ENCODE peak calls at places on chromosome 15, in seven cellular contexts. One of them, this sample, is unnamed.

GRCh38 chr15:71042356-71042922 is 72.8 kb upstream of the THSD4 start:
- DNase-seq in MM.1S: no peak
- DNase-seq in fibroblast of lung: no peak
- DNase-seq in GM23248: peak
- DNase-seq in HepG2: no peak
- DNase-seq in astrocyte: peak
- DNase-seq in hepatocyte: no peak
- DNase-seq in this sample: no peak

GRCh38 chr15:62841891-62842559 is 200.5 kb upstream of the TPM1 start:
- DNase-seq in MM.1S: no peak
- DNase-seq in fibroblast of lung: no peak
- DNase-seq in GM23248: no peak
- DNase-seq in HepG2: no peak
- DNase-seq in astrocyte: no peak
- DNase-seq in hepatocyte: no peak
- DNase-seq in this sample: no peak

GRCh38 chr15:31975446-31976229 is 54.7 kb upstream of the CHRNA7 start:
- DNase-seq in MM.1S: no peak
- DNase-seq in fibroblast of lung: peak
- DNase-seq in GM23248: peak
- DNase-seq in HepG2: no peak
- DNase-seq in astrocyte: no peak
- DNase-seq in hepatocyte: no peak
- DNase-seq in this sample: no peak

GRCh38 chr15:69060041-69060481 is 45.6 kb downstream of the NOX5 start:
- DNase-seq in MM.1S: no peak
- DNase-seq in fibroblast of lung: no peak
- DNase-seq in GM23248: no peak
- DNase-seq in HepG2: no peak
- DNase-seq in astrocyte: no peak
- DNase-seq in hepatocyte: no peak
- DNase-seq in this sample: no peak

GRCh38 chr15:35874260-35874905 is 328.4 kb upstream of the DPH6 start:
- DNase-seq in MM.1S: no peak
- DNase-seq in fibroblast of lung: peak
- DNase-seq in GM23248: peak
- DNase-seq in HepG2: no peak
- DNase-seq in astrocyte: peak
- DNase-seq in hepatocyte: peak
- DNase-seq in this sample: peak

GRCh38 chr15:76973362-76973743 is 21.6 kb upstream of the PSTPIP1 start:
- DNase-seq in MM.1S: no peak
- DNase-seq in fibroblast of lung: peak
- DNase-seq in GM23248: peak
- DNase-seq in HepG2: peak
- DNase-seq in astrocyte: no peak
- DNase-seq in hepatocyte: no peak
- DNase-seq in this sample: no peak

GRCh38 chr15:58526647-58527192 is 94.9 kb downstream of the LIPC start:
- DNase-seq in MM.1S: no peak
- DNase-seq in fibroblast of lung: no peak
- DNase-seq in GM23248: no peak
- DNase-seq in HepG2: no peak
- DNase-seq in astrocyte: no peak
- DNase-seq in hepatocyte: no peak
- DNase-seq in this sample: no peak

GRCh38 chr15:20659265-20659664 is 117.7 kb upstream of the GOLGA6L6 start:
- DNase-seq in MM.1S: no peak
- DNase-seq in fibroblast of lung: no peak
- DNase-seq in GM23248: no peak
- DNase-seq in HepG2: no peak
- DNase-seq in astrocyte: no peak
- DNase-seq in hepatocyte: no peak
- DNase-seq in this sample: no peak

GRCh38 chr15:94306700-94307650 is 75.6 kb downstream of the MCTP2 start:
- DNase-seq in MM.1S: no peak
- DNase-seq in fibroblast of lung: no peak
- DNase-seq in GM23248: peak
- DNase-seq in HepG2: no peak
- DNase-seq in astrocyte: peak
- DNase-seq in hepatocyte: no peak
- DNase-seq in this sample: peak

GRCh38 chr15:76470691-76471090 is 134.1 kb downstream of the ISL2 start:
- DNase-seq in MM.1S: no peak
- DNase-seq in fibroblast of lung: peak
- DNase-seq in GM23248: peak
- DNase-seq in HepG2: no peak
- DNase-seq in astrocyte: peak
- DNase-seq in hepatocyte: no peak
- DNase-seq in this sample: peak

GRCh38 chr15:88802991-88803240 is 320 bp upstream of the ACAN start:
- DNase-seq in MM.1S: no peak
- DNase-seq in fibroblast of lung: no peak
- DNase-seq in GM23248: peak
- DNase-seq in HepG2: no peak
- DNase-seq in astrocyte: no peak
- DNase-seq in hepatocyte: no peak
- DNase-seq in this sample: no peak

GRCh38 chr15:88804257-88804656 is 1.0 kb downstream of the ACAN start:
- DNase-seq in MM.1S: no peak
- DNase-seq in fibroblast of lung: no peak
- DNase-seq in GM23248: no peak
- DNase-seq in HepG2: no peak
- DNase-seq in astrocyte: no peak
- DNase-seq in hepatocyte: no peak
- DNase-seq in this sample: no peak

GRCh38 chr15:88803920-88804247 is 648 bp downstream of the ACAN start:
- DNase-seq in MM.1S: no peak
- DNase-seq in fibroblast of lung: no peak
- DNase-seq in GM23248: no peak
- DNase-seq in HepG2: no peak
- DNase-seq in astrocyte: no peak
- DNase-seq in hepatocyte: no peak
- DNase-seq in this sample: no peak

GRCh38 chr15:88802250-88802990 is 816 bp upstream of the ACAN start:
- DNase-seq in MM.1S: no peak
- DNase-seq in fibroblast of lung: no peak
- DNase-seq in GM23248: no peak
- DNase-seq in HepG2: no peak
- DNase-seq in astrocyte: no peak
- DNase-seq in hepatocyte: no peak
- DNase-seq in this sample: no peak

GRCh38 chr15:88803241-88803919 is at the start of gene ACAN:
- DNase-seq in MM.1S: no peak
- DNase-seq in fibroblast of lung: no peak
- DNase-seq in GM23248: no peak
- DNase-seq in HepG2: no peak
- DNase-seq in astrocyte: no peak
- DNase-seq in hepatocyte: peak
- DNase-seq in this sample: no peak
- TF ChIP-seq EZH2 in MM.1S: no peak
- TF ChIP-seq EZH2 in fibroblast of lung: no peak
- TF ChIP-seq EZH2 in GM23248: no peak
- TF ChIP-seq EZH2 in HepG2: no peak
- TF ChIP-seq EZH2 in astrocyte: peak
- TF ChIP-seq EZH2 in hepatocyte: peak
- TF ChIP-seq EZH2 in this sample: no peak

GRCh38 chr15:42081463-42081830 is 12.9 kb downstream of the PLA2G4D start:
- DNase-seq in MM.1S: no peak
- DNase-seq in fibroblast of lung: no peak
- DNase-seq in GM23248: no peak
- DNase-seq in HepG2: no peak
- DNase-seq in astrocyte: no peak
- DNase-seq in hepatocyte: no peak
- DNase-seq in this sample: no peak

GRCh38 chr15:42082141-42082540 is 12.2 kb downstream of the PLA2G4D start:
- DNase-seq in MM.1S: no peak
- DNase-seq in fibroblast of lung: no peak
- DNase-seq in GM23248: no peak
- DNase-seq in HepG2: no peak
- DNase-seq in astrocyte: no peak
- DNase-seq in hepatocyte: no peak
- DNase-seq in this sample: no peak

GRCh38 chr15:42078903-42079302 is 15.5 kb downstream of the PLA2G4D start:
- DNase-seq in MM.1S: no peak
- DNase-seq in fibroblast of lung: no peak
- DNase-seq in GM23248: no peak
- DNase-seq in HepG2: no peak
- DNase-seq in astrocyte: no peak
- DNase-seq in hepatocyte: no peak
- DNase-seq in this sample: no peak

GRCh38 chr15:42079401-42079908 is 14.9 kb downstream of the PLA2G4D start:
- DNase-seq in MM.1S: no peak
- DNase-seq in fibroblast of lung: no peak
- DNase-seq in GM23248: peak
- DNase-seq in HepG2: no peak
- DNase-seq in astrocyte: no peak
- DNase-seq in hepatocyte: no peak
- DNase-seq in this sample: no peak

DNA sequence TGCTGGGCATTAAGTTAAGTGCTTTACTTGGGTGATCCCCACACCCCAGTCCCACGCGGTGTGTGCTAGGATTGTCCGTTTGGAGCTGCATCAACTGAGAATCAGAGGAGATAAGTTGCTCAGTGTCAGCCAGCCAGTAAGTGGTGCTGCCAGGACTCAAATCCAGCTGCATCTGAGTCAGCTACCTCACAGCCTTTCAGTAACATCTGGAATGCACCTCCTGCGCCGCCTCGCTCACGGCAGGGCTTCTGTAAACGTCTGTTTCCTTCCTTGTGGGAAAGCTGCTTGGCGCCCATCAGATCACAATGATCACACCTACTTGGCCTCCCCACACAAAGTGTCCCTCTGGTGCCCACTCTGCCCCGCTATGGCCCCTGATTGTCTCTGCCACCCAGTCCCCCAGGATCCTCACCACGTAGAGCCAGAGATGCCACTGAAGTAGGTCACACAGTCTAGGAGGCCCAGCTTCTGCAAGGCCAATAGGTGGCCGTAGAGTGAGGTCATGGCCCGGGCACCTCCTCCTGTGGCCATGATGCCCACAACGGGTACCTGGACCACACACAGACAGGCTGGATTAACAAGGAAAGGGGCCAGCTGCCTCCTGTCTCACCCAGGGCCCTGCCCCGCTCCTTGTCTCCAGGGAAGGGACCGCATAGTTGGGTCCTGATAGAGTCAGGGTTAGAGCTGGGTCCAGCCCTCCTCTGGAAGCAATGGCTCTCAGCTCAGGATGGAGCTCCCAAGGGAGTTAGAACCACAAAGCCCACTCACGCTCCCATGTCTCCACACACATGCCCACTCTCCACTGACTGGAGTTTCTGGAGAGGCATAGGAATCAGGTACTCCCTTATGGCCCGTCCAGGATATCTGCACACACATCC is 13.5 kb downstream of the PLA2G4D start:
- DNase-seq in MM.1S: no peak
- DNase-seq in fibroblast of lung: peak
- DNase-seq in GM23248: peak
- DNase-seq in HepG2: no peak
- DNase-seq in astrocyte: no peak
- DNase-seq in hepatocyte: peak
- DNase-seq in this sample: no peak
- H3K4me2 ChIP-seq in MM.1S: no peak
- H3K4me2 ChIP-seq in fibroblast of lung: no peak
- H3K4me2 ChIP-seq in GM23248: no peak
- H3K4me2 ChIP-seq in HepG2: no peak
- H3K4me2 ChIP-seq in astrocyte: no peak
- H3K4me2 ChIP-seq in hepatocyte: no peak
- H3K4me2 ChIP-seq in this sample: no peak

DNA sequence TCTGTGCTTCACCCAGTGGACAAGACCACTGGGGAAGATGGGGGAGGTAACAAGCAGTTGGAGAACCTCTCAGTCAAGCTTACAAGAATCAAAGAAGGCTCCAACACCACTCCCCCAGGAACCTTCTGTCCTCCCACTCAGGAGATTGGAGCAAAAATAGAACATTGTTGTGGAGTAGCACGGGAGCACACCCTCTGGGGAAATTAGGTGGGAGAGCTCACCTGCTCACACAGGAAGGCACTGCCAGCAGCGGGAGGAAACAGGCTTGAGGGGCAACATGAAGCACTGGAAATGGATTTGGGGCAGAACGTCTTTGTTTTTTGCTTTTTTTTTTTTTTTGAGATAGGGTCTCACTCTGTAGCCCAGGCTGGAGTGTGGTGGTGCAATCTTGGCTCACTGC is 12.9 kb downstream of the HCN4 start:
- DNase-seq in MM.1S: no peak
- DNase-seq in fibroblast of lung: no peak
- DNase-seq in GM23248: no peak
- DNase-seq in HepG2: no peak
- DNase-seq in astrocyte: no peak
- DNase-seq in hepatocyte: no peak
- DNase-seq in this sample: no peak
- TF ChIP-seq EZH2 in MM.1S: no peak
- TF ChIP-seq EZH2 in fibroblast of lung: no peak
- TF ChIP-seq EZH2 in GM23248: no peak
- TF ChIP-seq EZH2 in HepG2: no peak
- TF ChIP-seq EZH2 in astrocyte: no peak
- TF ChIP-seq EZH2 in hepatocyte: no peak
- TF ChIP-seq EZH2 in this sample: no peak

GRCh38 chr15:30926161-30926560 is 22.4 kb downstream of the FAN1 start:
- DNase-seq in MM.1S: no peak
- DNase-seq in fibroblast of lung: no peak
- DNase-seq in GM23248: no peak
- DNase-seq in HepG2: no peak
- DNase-seq in astrocyte: no peak
- DNase-seq in hepatocyte: no peak
- DNase-seq in this sample: no peak

GRCh38 chr15:30929982-30930381 is 26.3 kb downstream of the FAN1 start:
- DNase-seq in MM.1S: no peak
- DNase-seq in fibroblast of lung: no peak
- DNase-seq in GM23248: no peak
- DNase-seq in HepG2: no peak
- DNase-seq in astrocyte: no peak
- DNase-seq in hepatocyte: no peak
- DNase-seq in this sample: no peak

GRCh38 chr15:30927148-30927761 is 23.5 kb downstream of the FAN1 start:
- DNase-seq in MM.1S: no peak
- DNase-seq in fibroblast of lung: no peak
- DNase-seq in GM23248: no peak
- DNase-seq in HepG2: no peak
- DNase-seq in astrocyte: no peak
- DNase-seq in hepatocyte: no peak
- DNase-seq in this sample: no peak

GRCh38 chr15:30929064-30929669 is 25.5 kb downstream of the FAN1 start:
- DNase-seq in MM.1S: no peak
- DNase-seq in fibroblast of lung: no peak
- DNase-seq in GM23248: peak
- DNase-seq in HepG2: no peak
- DNase-seq in astrocyte: no peak
- DNase-seq in hepatocyte: no peak
- DNase-seq in this sample: no peak

DNA sequence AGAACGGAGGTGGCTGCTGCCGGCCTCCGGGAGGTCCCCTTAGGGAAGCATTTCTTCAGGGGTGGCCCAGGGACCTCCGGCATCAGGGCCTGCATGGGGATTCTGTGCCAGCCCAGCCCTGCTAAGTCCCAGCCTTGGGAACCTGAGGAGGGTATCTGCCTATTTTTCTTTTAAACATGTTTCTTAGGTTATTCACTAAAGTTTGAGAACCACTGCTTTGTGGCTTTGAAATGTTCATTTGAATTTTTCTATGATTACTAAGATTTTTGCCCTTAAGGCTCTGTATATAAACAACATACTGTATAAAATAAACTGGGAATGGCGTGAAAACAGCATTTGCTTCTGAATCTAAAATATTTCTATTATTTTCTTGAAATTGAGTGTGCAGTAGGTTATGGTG is 24.4 kb downstream of the FAN1 start:
- DNase-seq in MM.1S: no peak
- DNase-seq in fibroblast of lung: peak
- DNase-seq in GM23248: peak
- DNase-seq in HepG2: no peak
- DNase-seq in astrocyte: no peak
- DNase-seq in hepatocyte: no peak
- DNase-seq in this sample: no peak
- H3K4me2 ChIP-seq in MM.1S: no peak
- H3K4me2 ChIP-seq in fibroblast of lung: no peak
- H3K4me2 ChIP-seq in GM23248: no peak
- H3K4me2 ChIP-seq in HepG2: no peak
- H3K4me2 ChIP-seq in astrocyte: no peak
- H3K4me2 ChIP-seq in hepatocyte: no peak
- H3K4me2 ChIP-seq in this sample: no peak

This sample was measured in mammary epithelial cell.